ENCODE peak calls at places on chromosomes 12 and 14, in nine cellular contexts. One of them, this sample, is unnamed.

GRCh38 chr14:84254205-84254788 is 1275.6 kb upstream of the FLRT2 start:
- DNase-seq in RWPE1: no peak
- DNase-seq in mesenchymal stem cell: peak
- DNase-seq in HuH-7.5: no peak
- DNase-seq in H7: peak
- DNase-seq in NCI-H774: no peak
- DNase-seq in occipital lobe: no peak
- DNase-seq in mucosa of gallbladder: no peak
- DNase-seq in mucosa of descending colon: no peak
- DNase-seq in this sample: peak

GRCh38 chr12:112528521-112528920 is 109.8 kb downstream of the PTPN11 start:
- DNase-seq in RWPE1: no peak
- DNase-seq in mesenchymal stem cell: no peak
- DNase-seq in HuH-7.5: no peak
- DNase-seq in H7: no peak
- DNase-seq in NCI-H774: no peak
- DNase-seq in occipital lobe: no peak
- DNase-seq in mucosa of gallbladder: no peak
- DNase-seq in mucosa of descending colon: no peak
- DNase-seq in this sample: no peak

GRCh38 chr12:51392556-51393237 is 1.5 kb upstream of the GALNT6 start:
- DNase-seq in RWPE1: no peak
- DNase-seq in mesenchymal stem cell: peak
- DNase-seq in HuH-7.5: peak
- DNase-seq in H7: peak
- DNase-seq in NCI-H774: peak
- DNase-seq in occipital lobe: no peak
- DNase-seq in mucosa of gallbladder: no peak
- DNase-seq in mucosa of descending colon: no peak
- DNase-seq in this sample: no peak

GRCh38 chr14:88630565-88630964 is 67.7 kb downstream of the ZC3H14 start:
- DNase-seq in RWPE1: no peak
- DNase-seq in mesenchymal stem cell: peak
- DNase-seq in HuH-7.5: no peak
- DNase-seq in H7: no peak
- DNase-seq in NCI-H774: no peak
- DNase-seq in occipital lobe: no peak
- DNase-seq in mucosa of gallbladder: no peak
- DNase-seq in mucosa of descending colon: no peak
- DNase-seq in this sample: no peak

GRCh38 chr12:5171701-5172100 is 128.0 kb downstream of the KCNA5 start:
- DNase-seq in RWPE1: no peak
- DNase-seq in mesenchymal stem cell: peak
- DNase-seq in HuH-7.5: peak
- DNase-seq in H7: peak
- DNase-seq in NCI-H774: no peak
- DNase-seq in occipital lobe: no peak
- DNase-seq in mucosa of gallbladder: peak
- DNase-seq in mucosa of descending colon: no peak
- DNase-seq in this sample: no peak

GRCh38 chr12:92369643-92370042 is 224.0 kb upstream of the BTG1 start:
- DNase-seq in RWPE1: peak
- DNase-seq in mesenchymal stem cell: no peak
- DNase-seq in HuH-7.5: no peak
- DNase-seq in H7: no peak
- DNase-seq in NCI-H774: no peak
- DNase-seq in occipital lobe: no peak
- DNase-seq in mucosa of gallbladder: no peak
- DNase-seq in mucosa of descending colon: no peak
- DNase-seq in this sample: peak

GRCh38 chr14:80211143-80212024 is at the start of gene DIO2:
- DNase-seq in RWPE1: peak
- DNase-seq in mesenchymal stem cell: no peak
- DNase-seq in HuH-7.5: no peak
- DNase-seq in H7: no peak
- DNase-seq in NCI-H774: no peak
- DNase-seq in occipital lobe: peak
- DNase-seq in mucosa of gallbladder: no peak
- DNase-seq in mucosa of descending colon: no peak
- DNase-seq in this sample: no peak

GRCh38 chr12:77608157-77608755 is 222.4 kb upstream of the NAV3 start:
- DNase-seq in RWPE1: no peak
- DNase-seq in mesenchymal stem cell: no peak
- DNase-seq in HuH-7.5: no peak
- DNase-seq in H7: no peak
- DNase-seq in NCI-H774: no peak
- DNase-seq in occipital lobe: no peak
- DNase-seq in mucosa of gallbladder: no peak
- DNase-seq in mucosa of descending colon: no peak
- DNase-seq in this sample: no peak

GRCh38 chr14:35285168-35285990 is 6.8 kb upstream of the PSMA6 start:
- DNase-seq in RWPE1: no peak
- DNase-seq in mesenchymal stem cell: no peak
- DNase-seq in HuH-7.5: no peak
- DNase-seq in H7: no peak
- DNase-seq in NCI-H774: no peak
- DNase-seq in occipital lobe: no peak
- DNase-seq in mucosa of gallbladder: no peak
- DNase-seq in mucosa of descending colon: no peak
- DNase-seq in this sample: no peak

GRCh38 chr12:86193931-86194330 is 62.3 kb downstream of the MGAT4C start:
- DNase-seq in RWPE1: peak
- DNase-seq in mesenchymal stem cell: peak
- DNase-seq in HuH-7.5: no peak
- DNase-seq in H7: no peak
- DNase-seq in NCI-H774: no peak
- DNase-seq in occipital lobe: no peak
- DNase-seq in mucosa of gallbladder: no peak
- DNase-seq in mucosa of descending colon: no peak
- DNase-seq in this sample: no peak

GRCh38 chr12:63045020-63045860 is 105.8 kb downstream of the AVPR1A start:
- DNase-seq in RWPE1: peak
- DNase-seq in mesenchymal stem cell: peak
- DNase-seq in HuH-7.5: no peak
- DNase-seq in H7: no peak
- DNase-seq in NCI-H774: no peak
- DNase-seq in occipital lobe: no peak
- DNase-seq in mucosa of gallbladder: no peak
- DNase-seq in mucosa of descending colon: no peak
- DNase-seq in this sample: peak

GRCh38 chr14:54329082-54329695 is 67.6 kb upstream of the CDKN3 start:
- DNase-seq in RWPE1: peak
- DNase-seq in mesenchymal stem cell: peak
- DNase-seq in HuH-7.5: peak
- DNase-seq in H7: peak
- DNase-seq in NCI-H774: peak
- DNase-seq in occipital lobe: no peak
- DNase-seq in mucosa of gallbladder: no peak
- DNase-seq in mucosa of descending colon: no peak
- DNase-seq in this sample: peak

GRCh38 chr12:85948340-85948739 is 74.2 kb downstream of the NTS start:
- DNase-seq in RWPE1: no peak
- DNase-seq in mesenchymal stem cell: no peak
- DNase-seq in HuH-7.5: no peak
- DNase-seq in H7: no peak
- DNase-seq in NCI-H774: no peak
- DNase-seq in occipital lobe: no peak
- DNase-seq in mucosa of gallbladder: no peak
- DNase-seq in mucosa of descending colon: no peak
- DNase-seq in this sample: no peak

GRCh38 chr14:105487449-105487985 is 831 bp downstream of the CRIP1 start:
- DNase-seq in RWPE1: no peak
- DNase-seq in mesenchymal stem cell: no peak
- DNase-seq in HuH-7.5: no peak
- DNase-seq in H7: no peak
- DNase-seq in NCI-H774: peak
- DNase-seq in occipital lobe: no peak
- DNase-seq in mucosa of gallbladder: no peak
- DNase-seq in mucosa of descending colon: peak
- DNase-seq in this sample: no peak

GRCh38 chr12:87280893-87281292 is 748.3 kb downstream of the C12orf50 start:
- DNase-seq in RWPE1: no peak
- DNase-seq in mesenchymal stem cell: no peak
- DNase-seq in HuH-7.5: no peak
- DNase-seq in H7: no peak
- DNase-seq in NCI-H774: no peak
- DNase-seq in occipital lobe: no peak
- DNase-seq in mucosa of gallbladder: no peak
- DNase-seq in mucosa of descending colon: no peak
- DNase-seq in this sample: no peak

GRCh38 chr12:69527506-69528272 is 57.5 kb downstream of the FRS2 start:
- DNase-seq in RWPE1: peak
- DNase-seq in mesenchymal stem cell: peak
- DNase-seq in HuH-7.5: no peak
- DNase-seq in H7: no peak
- DNase-seq in NCI-H774: no peak
- DNase-seq in occipital lobe: no peak
- DNase-seq in mucosa of gallbladder: no peak
- DNase-seq in mucosa of descending colon: no peak
- DNase-seq in this sample: peak

GRCh38 chr12:47557401-47557800 is 148.4 kb downstream of the RPAP3 start:
- DNase-seq in RWPE1: no peak
- DNase-seq in mesenchymal stem cell: no peak
- DNase-seq in HuH-7.5: no peak
- DNase-seq in H7: no peak
- DNase-seq in NCI-H774: no peak
- DNase-seq in occipital lobe: no peak
- DNase-seq in mucosa of gallbladder: no peak
- DNase-seq in mucosa of descending colon: no peak
- DNase-seq in this sample: no peak

GRCh38 chr12:102543931-102544485 is 63.6 kb upstream of the IGF1 start:
- DNase-seq in RWPE1: no peak
- DNase-seq in mesenchymal stem cell: no peak
- DNase-seq in HuH-7.5: no peak
- DNase-seq in H7: no peak
- DNase-seq in NCI-H774: no peak
- DNase-seq in occipital lobe: no peak
- DNase-seq in mucosa of gallbladder: no peak
- DNase-seq in mucosa of descending colon: no peak
- DNase-seq in this sample: no peak

GRCh38 chr12:75779891-75780501 is 251.6 kb downstream of the PHLDA1 start:
- DNase-seq in RWPE1: no peak
- DNase-seq in mesenchymal stem cell: no peak
- DNase-seq in HuH-7.5: no peak
- DNase-seq in H7: no peak
- DNase-seq in NCI-H774: no peak
- DNase-seq in occipital lobe: no peak
- DNase-seq in mucosa of gallbladder: no peak
- DNase-seq in mucosa of descending colon: no peak
- DNase-seq in this sample: no peak

GRCh38 chr12:5210179-5210917 is 166.7 kb downstream of the KCNA5 start:
- DNase-seq in RWPE1: no peak
- DNase-seq in mesenchymal stem cell: no peak
- DNase-seq in HuH-7.5: no peak
- DNase-seq in H7: no peak
- DNase-seq in NCI-H774: no peak
- DNase-seq in occipital lobe: no peak
- DNase-seq in mucosa of gallbladder: no peak
- DNase-seq in mucosa of descending colon: no peak
- DNase-seq in this sample: no peak

GRCh38 chr12:104952816-104953215 is 5.3 kb downstream of the SLC41A2 start:
- DNase-seq in RWPE1: no peak
- DNase-seq in mesenchymal stem cell: no peak
- DNase-seq in HuH-7.5: no peak
- DNase-seq in H7: no peak
- DNase-seq in NCI-H774: no peak
- DNase-seq in occipital lobe: no peak
- DNase-seq in mucosa of gallbladder: no peak
- DNase-seq in mucosa of descending colon: no peak
- DNase-seq in this sample: no peak

GRCh38 chr12:67991158-67991557 is 1.9 kb downstream of the IFNG-AS1 start:
- DNase-seq in RWPE1: no peak
- DNase-seq in mesenchymal stem cell: no peak
- DNase-seq in HuH-7.5: no peak
- DNase-seq in H7: no peak
- DNase-seq in NCI-H774: no peak
- DNase-seq in occipital lobe: no peak
- DNase-seq in mucosa of gallbladder: no peak
- DNase-seq in mucosa of descending colon: peak
- DNase-seq in this sample: no peak